ENCODE peak calls at places on chromosomes 16 and 17, in seven cellular contexts. Y is T follicular helper cell, H is neural crest cell, W is NCI-H1930, A is endodermal cell, O is NCI-H1105 treated with DMSO at 0.1 percent for 48 hours, L is GM13977. Z is an unnamed sample.

GRCh38 chr16:56549744-56550385 is 15.0 kb upstream of the MT4 start:
- DNase-seq in Y (no peak), H (no peak), W (no peak), A (no peak), O (no peak), L (no peak), Z (no peak)

GRCh38 chr16:1426734-1427451 is 4.0 kb upstream of the PERCC1 start:
- DNase-seq in Y (no peak), H (no peak), W (no peak), A (no peak), O (no peak), L (no peak), Z (no peak)

GRCh38 chr17:78645421-78646295 is 68.5 kb upstream of the DNAH17 start:
- DNase-seq in Y (peak), H (no peak), W (no peak), A (no peak), O (no peak), L (peak), Z (peak)

GRCh38 chr17:70076189-70076588 is 1.2 kb downstream of the KCNJ16 start:
- DNase-seq in Y (no peak), H (no peak), W (no peak), A (no peak), O (no peak), L (no peak), Z (no peak)

GRCh38 chr16:87538594-87538993 is 45.8 kb upstream of the ZCCHC14 start:
- DNase-seq in Y (no peak), H (no peak), W (no peak), A (no peak), O (no peak), L (no peak), Z (no peak)

GRCh38 chr17:81480140-81480917 is 32.3 kb downstream of the ACTG1 start:
- DNase-seq in Y (no peak), H (no peak), W (no peak), A (no peak), O (no peak), L (no peak), Z (no peak)

GRCh38 chr17:44108440-44109311 is 14.8 kb downstream of the HDAC5 start:
- DNase-seq in Y (no peak), H (no peak), W (no peak), A (peak), O (no peak), L (no peak), Z (no peak)

GRCh38 chr17:56834380-56835258 is 668 bp downstream of the DGKE start:
- DNase-seq in Y (peak), H (peak), W (peak), A (peak), O (peak), L (peak), Z (peak)

GRCh38 chr17:21376585-21376834 is 353 bp downstream of the KCNJ12 start:
- DNase-seq in Y (no peak), H (no peak), W (no peak), A (no peak), O (no peak), L (no peak), Z (no peak)

GRCh38 chr16:64983983-64984382 is 137.9 kb downstream of the CDH11 start:
- DNase-seq in Y (no peak), H (peak), W (no peak), A (peak), O (peak), L (no peak), Z (peak)